ENCODE peak calls at places on chromosomes 12 and 14, in eight cellular contexts. One of them, this sample, is unnamed.

GRCh38 chr14:50340045-50340444 is 27.9 kb downstream of the DMAC2L start:
- DNase-seq in ovary: no peak
- DNase-seq in suprapubic skin: no peak
- DNase-seq in IMR-90: no peak
- DNase-seq in cardiac muscle cell: no peak
- DNase-seq in type B pancreatic cell: no peak
- DNase-seq in WERI-Rb-1: no peak
- DNase-seq in right lobe of liver: no peak
- DNase-seq in this sample: no peak

GRCh38 chr12:93825501-93825888 is 148.3 kb downstream of the CRADD start:
- DNase-seq in ovary: no peak
- DNase-seq in suprapubic skin: no peak
- DNase-seq in IMR-90: no peak
- DNase-seq in cardiac muscle cell: peak; percentile 47
- DNase-seq in type B pancreatic cell: no peak
- DNase-seq in WERI-Rb-1: no peak
- DNase-seq in right lobe of liver: no peak
- DNase-seq in this sample: no peak

GRCh38 chr12:101891462-101891971 is 14.1 kb downstream of the DRAM1 start:
- DNase-seq in ovary: no peak
- DNase-seq in suprapubic skin: no peak
- DNase-seq in IMR-90: peak; percentile 95
- DNase-seq in cardiac muscle cell: peak; percentile 61
- DNase-seq in type B pancreatic cell: no peak
- DNase-seq in WERI-Rb-1: no peak
- DNase-seq in right lobe of liver: no peak
- DNase-seq in this sample: peak; percentile 23

GRCh38 chr14:53306926-53307325 is 153.8 kb upstream of the DDHD1 start:
- DNase-seq in ovary: no peak
- DNase-seq in suprapubic skin: no peak
- DNase-seq in IMR-90: peak; percentile 71
- DNase-seq in cardiac muscle cell: peak; percentile 44
- DNase-seq in type B pancreatic cell: no peak
- DNase-seq in WERI-Rb-1: no peak
- DNase-seq in right lobe of liver: no peak
- DNase-seq in this sample: no peak

GRCh38 chr12:2722806-2723205 is 72.0 kb upstream of the FKBP4 start:
- DNase-seq in ovary: no peak
- DNase-seq in suprapubic skin: no peak
- DNase-seq in IMR-90: no peak
- DNase-seq in cardiac muscle cell: peak; percentile 39
- DNase-seq in type B pancreatic cell: no peak
- DNase-seq in WERI-Rb-1: no peak
- DNase-seq in right lobe of liver: no peak
- DNase-seq in this sample: no peak

GRCh38 chr14:91369628-91370445 is 47.8 kb downstream of the CCDC88C start:
- DNase-seq in ovary: no peak
- DNase-seq in suprapubic skin: no peak
- DNase-seq in IMR-90: no peak
- DNase-seq in cardiac muscle cell: no peak
- DNase-seq in type B pancreatic cell: no peak
- DNase-seq in WERI-Rb-1: peak; percentile 86
- DNase-seq in right lobe of liver: no peak
- DNase-seq in this sample: no peak

GRCh38 chr12:113965951-113966797 is at the start of gene RBM19:
- DNase-seq in ovary: peak; percentile 98
- DNase-seq in suprapubic skin: peak; percentile 97
- DNase-seq in IMR-90: peak; percentile 97
- DNase-seq in cardiac muscle cell: peak; percentile 99
- DNase-seq in type B pancreatic cell: peak; percentile 99
- DNase-seq in WERI-Rb-1: peak; percentile 97
- DNase-seq in right lobe of liver: peak; percentile 99
- DNase-seq in this sample: peak; percentile 94

GRCh38 chr14:24418492-24418873 is 11.0 kb downstream of the CBLN3 start:
- DNase-seq in ovary: peak; percentile 51
- DNase-seq in suprapubic skin: no peak
- DNase-seq in IMR-90: no peak
- DNase-seq in cardiac muscle cell: peak; percentile 14
- DNase-seq in type B pancreatic cell: no peak
- DNase-seq in WERI-Rb-1: no peak
- DNase-seq in right lobe of liver: peak; percentile 79
- DNase-seq in this sample: no peak

GRCh38 chr12:112904571-112904970 is 2.2 kb upstream of the OAS1 start:
- DNase-seq in ovary: no peak
- DNase-seq in suprapubic skin: no peak
- DNase-seq in IMR-90: no peak
- DNase-seq in cardiac muscle cell: peak; percentile 69
- DNase-seq in type B pancreatic cell: no peak
- DNase-seq in WERI-Rb-1: no peak
- DNase-seq in right lobe of liver: no peak
- DNase-seq in this sample: no peak

GRCh38 chr12:27331299-27331926 is 1.2 kb upstream of the BMAL2 start:
- DNase-seq in ovary: no peak
- DNase-seq in suprapubic skin: no peak
- DNase-seq in IMR-90: peak; percentile 98
- DNase-seq in cardiac muscle cell: peak; percentile 89
- DNase-seq in type B pancreatic cell: no peak
- DNase-seq in WERI-Rb-1: no peak
- DNase-seq in right lobe of liver: no peak
- DNase-seq in this sample: peak; percentile 74

GRCh38 chr14:77653473-77653872 is 37.0 kb upstream of the SPTLC2 start:
- DNase-seq in ovary: no peak
- DNase-seq in suprapubic skin: no peak
- DNase-seq in IMR-90: no peak
- DNase-seq in cardiac muscle cell: no peak
- DNase-seq in type B pancreatic cell: no peak
- DNase-seq in WERI-Rb-1: no peak
- DNase-seq in right lobe of liver: no peak
- DNase-seq in this sample: no peak

GRCh38 chr14:22118894-22119477 is 445.4 kb upstream of the OR4E1 start:
- DNase-seq in ovary: no peak
- DNase-seq in suprapubic skin: no peak
- DNase-seq in IMR-90: peak; percentile 80
- DNase-seq in cardiac muscle cell: no peak
- DNase-seq in type B pancreatic cell: no peak
- DNase-seq in WERI-Rb-1: no peak
- DNase-seq in right lobe of liver: no peak
- DNase-seq in this sample: no peak

GRCh38 chr14:34138175-34138574 is 187.3 kb upstream of the EGLN3 start:
- DNase-seq in ovary: no peak
- DNase-seq in suprapubic skin: no peak
- DNase-seq in IMR-90: no peak
- DNase-seq in cardiac muscle cell: no peak
- DNase-seq in type B pancreatic cell: no peak
- DNase-seq in WERI-Rb-1: no peak
- DNase-seq in right lobe of liver: no peak
- DNase-seq in this sample: no peak

GRCh38 chr12:59929091-59929490 is 333.3 kb downstream of the SLC16A7 start:
- DNase-seq in ovary: no peak
- DNase-seq in suprapubic skin: no peak
- DNase-seq in IMR-90: peak; percentile 18
- DNase-seq in cardiac muscle cell: no peak
- DNase-seq in type B pancreatic cell: no peak
- DNase-seq in WERI-Rb-1: no peak
- DNase-seq in right lobe of liver: no peak
- DNase-seq in this sample: no peak

GRCh38 chr12:101775814-101776213 is 36.6 kb upstream of the SYCP3 start:
- DNase-seq in ovary: no peak
- DNase-seq in suprapubic skin: no peak
- DNase-seq in IMR-90: no peak
- DNase-seq in cardiac muscle cell: no peak
- DNase-seq in type B pancreatic cell: no peak
- DNase-seq in WERI-Rb-1: no peak
- DNase-seq in right lobe of liver: no peak
- DNase-seq in this sample: no peak

GRCh38 chr12:107351109-107351508 is 257.8 kb upstream of the CRY1 start:
- DNase-seq in ovary: no peak
- DNase-seq in suprapubic skin: no peak
- DNase-seq in IMR-90: no peak
- DNase-seq in cardiac muscle cell: no peak
- DNase-seq in type B pancreatic cell: no peak
- DNase-seq in WERI-Rb-1: no peak
- DNase-seq in right lobe of liver: no peak
- DNase-seq in this sample: no peak

GRCh38 chr14:31261859-31262739 is 54.5 kb upstream of the HECTD1 start:
- DNase-seq in ovary: no peak
- DNase-seq in suprapubic skin: no peak
- DNase-seq in IMR-90: peak; percentile 63
- DNase-seq in cardiac muscle cell: peak; percentile 63
- DNase-seq in type B pancreatic cell: no peak
- DNase-seq in WERI-Rb-1: no peak
- DNase-seq in right lobe of liver: peak; percentile 86
- DNase-seq in this sample: no peak

GRCh38 chr14:63764620-63765139 is 36.8 kb upstream of the SGPP1 start:
- DNase-seq in ovary: no peak
- DNase-seq in suprapubic skin: no peak
- DNase-seq in IMR-90: no peak
- DNase-seq in cardiac muscle cell: no peak
- DNase-seq in type B pancreatic cell: no peak
- DNase-seq in WERI-Rb-1: no peak
- DNase-seq in right lobe of liver: no peak
- DNase-seq in this sample: no peak

GRCh38 chr12:68445836-68446235 is 113.7 kb upstream of the MDM1 start:
- DNase-seq in ovary: no peak
- DNase-seq in suprapubic skin: no peak
- DNase-seq in IMR-90: peak; percentile 51
- DNase-seq in cardiac muscle cell: peak; percentile 46
- DNase-seq in type B pancreatic cell: no peak
- DNase-seq in WERI-Rb-1: no peak
- DNase-seq in right lobe of liver: no peak
- DNase-seq in this sample: no peak

GRCh38 chr12:108148521-108149074 is 19.5 kb downstream of the WSCD2 start:
- DNase-seq in ovary: no peak
- DNase-seq in suprapubic skin: no peak
- DNase-seq in IMR-90: no peak
- DNase-seq in cardiac muscle cell: no peak
- DNase-seq in type B pancreatic cell: no peak
- DNase-seq in WERI-Rb-1: no peak
- DNase-seq in right lobe of liver: no peak
- DNase-seq in this sample: no peak

GRCh38 chr12:89977356-89978185 is 268.9 kb upstream of the ATP2B1 start:
- DNase-seq in ovary: no peak
- DNase-seq in suprapubic skin: no peak
- DNase-seq in IMR-90: peak; percentile 52
- DNase-seq in cardiac muscle cell: no peak
- DNase-seq in type B pancreatic cell: no peak
- DNase-seq in WERI-Rb-1: peak; percentile 29
- DNase-seq in right lobe of liver: no peak
- DNase-seq in this sample: no peak

GRCh38 chr12:32505067-32505466 is 105.7 kb downstream of the FGD4 start:
- DNase-seq in ovary: no peak
- DNase-seq in suprapubic skin: no peak
- DNase-seq in IMR-90: peak; percentile 5
- DNase-seq in cardiac muscle cell: no peak
- DNase-seq in type B pancreatic cell: no peak
- DNase-seq in WERI-Rb-1: no peak
- DNase-seq in right lobe of liver: no peak
- DNase-seq in this sample: no peak

GRCh38 chr12:31778687-31779086 is 49.9 kb upstream of the AMN1 start:
- DNase-seq in ovary: no peak
- DNase-seq in suprapubic skin: no peak
- DNase-seq in IMR-90: no peak
- DNase-seq in cardiac muscle cell: no peak
- DNase-seq in type B pancreatic cell: no peak
- DNase-seq in WERI-Rb-1: no peak
- DNase-seq in right lobe of liver: no peak
- DNase-seq in this sample: no peak

GRCh38 chr14:97408503-97408902 is 611.3 kb downstream of the VRK1 start:
- DNase-seq in ovary: no peak
- DNase-seq in suprapubic skin: no peak
- DNase-seq in IMR-90: no peak
- DNase-seq in cardiac muscle cell: no peak
- DNase-seq in type B pancreatic cell: no peak
- DNase-seq in WERI-Rb-1: no peak
- DNase-seq in right lobe of liver: no peak
- DNase-seq in this sample: no peak

GRCh38 chr14:97408937-97409860 is 612.0 kb downstream of the VRK1 start:
- DNase-seq in ovary: no peak
- DNase-seq in suprapubic skin: no peak
- DNase-seq in IMR-90: no peak
- DNase-seq in cardiac muscle cell: no peak
- DNase-seq in type B pancreatic cell: no peak
- DNase-seq in WERI-Rb-1: no peak
- DNase-seq in right lobe of liver: no peak
- DNase-seq in this sample: no peak

GRCh38 chr14:97412933-97413574 is 615.9 kb downstream of the VRK1 start:
- DNase-seq in ovary: no peak
- DNase-seq in suprapubic skin: no peak
- DNase-seq in IMR-90: no peak
- DNase-seq in cardiac muscle cell: no peak
- DNase-seq in type B pancreatic cell: no peak
- DNase-seq in WERI-Rb-1: no peak
- DNase-seq in right lobe of liver: no peak
- DNase-seq in this sample: no peak

GRCh38 chr14:97411938-97412612 is 614.9 kb downstream of the VRK1 start:
- DNase-seq in ovary: no peak
- DNase-seq in suprapubic skin: no peak
- DNase-seq in IMR-90: no peak
- DNase-seq in cardiac muscle cell: no peak
- DNase-seq in type B pancreatic cell: no peak
- DNase-seq in WERI-Rb-1: no peak
- DNase-seq in right lobe of liver: no peak
- DNase-seq in this sample: no peak

GRCh38 chr14:97410667-97411286 is 613.6 kb downstream of the VRK1 start:
- DNase-seq in ovary: no peak
- DNase-seq in suprapubic skin: no peak
- DNase-seq in IMR-90: no peak
- DNase-seq in cardiac muscle cell: no peak
- DNase-seq in type B pancreatic cell: no peak
- DNase-seq in WERI-Rb-1: no peak
- DNase-seq in right lobe of liver: no peak
- DNase-seq in this sample: no peak
- TF ChIP-seq CTCF in ovary: no peak
- TF ChIP-seq CTCF in suprapubic skin: no peak
- TF ChIP-seq CTCF in IMR-90: no peak
- TF ChIP-seq CTCF in cardiac muscle cell: no peak
- TF ChIP-seq CTCF in type B pancreatic cell: peak; percentile 40
- TF ChIP-seq CTCF in WERI-Rb-1: no peak
- TF ChIP-seq CTCF in right lobe of liver: no peak
- TF ChIP-seq CTCF in this sample: no peak

GRCh38 chr12:6904280-6905276 is at the start of gene LRRC23:
- DNase-seq in ovary: peak; percentile 97
- DNase-seq in suprapubic skin: peak; percentile 99
- DNase-seq in IMR-90: peak; percentile 93
- DNase-seq in cardiac muscle cell: peak; percentile 96
- DNase-seq in type B pancreatic cell: peak; percentile 98
- DNase-seq in WERI-Rb-1: peak; percentile 97
- DNase-seq in right lobe of liver: peak; percentile 99
- DNase-seq in this sample: peak; percentile 93
- TF ChIP-seq CTCF in ovary: no peak
- TF ChIP-seq CTCF in suprapubic skin: no peak
- TF ChIP-seq CTCF in IMR-90: no peak
- TF ChIP-seq CTCF in cardiac muscle cell: no peak
- TF ChIP-seq CTCF in type B pancreatic cell: no peak
- TF ChIP-seq CTCF in WERI-Rb-1: no peak
- TF ChIP-seq CTCF in right lobe of liver: no peak
- TF ChIP-seq CTCF in this sample: no peak

GRCh38 chr12:48454675-48455074 is 17.7 kb upstream of the ANP32D start:
- DNase-seq in ovary: no peak
- DNase-seq in suprapubic skin: no peak
- DNase-seq in IMR-90: peak; percentile 8
- DNase-seq in cardiac muscle cell: peak; percentile 71
- DNase-seq in type B pancreatic cell: no peak
- DNase-seq in WERI-Rb-1: no peak
- DNase-seq in right lobe of liver: no peak
- DNase-seq in this sample: no peak
- TF ChIP-seq CTCF in ovary: peak; percentile 50
- TF ChIP-seq CTCF in suprapubic skin: no peak
- TF ChIP-seq CTCF in IMR-90: peak; percentile 23
- TF ChIP-seq CTCF in cardiac muscle cell: peak; percentile 58
- TF ChIP-seq CTCF in type B pancreatic cell: peak; percentile 63
- TF ChIP-seq CTCF in WERI-Rb-1: peak; percentile 52
- TF ChIP-seq CTCF in right lobe of liver: peak; percentile 34
- TF ChIP-seq CTCF in this sample: no peak

GRCh38 chr12:132262256-132263060 is 66.9 kb downstream of the GALNT9 start:
- DNase-seq in ovary: no peak
- DNase-seq in suprapubic skin: no peak
- DNase-seq in IMR-90: no peak
- DNase-seq in cardiac muscle cell: no peak
- DNase-seq in type B pancreatic cell: no peak
- DNase-seq in WERI-Rb-1: no peak
- DNase-seq in right lobe of liver: no peak
- DNase-seq in this sample: no peak
- TF ChIP-seq CTCF in ovary: no peak
- TF ChIP-seq CTCF in suprapubic skin: no peak
- TF ChIP-seq CTCF in IMR-90: no peak
- TF ChIP-seq CTCF in cardiac muscle cell: no peak
- TF ChIP-seq CTCF in type B pancreatic cell: no peak
- TF ChIP-seq CTCF in WERI-Rb-1: no peak
- TF ChIP-seq CTCF in right lobe of liver: no peak
- TF ChIP-seq CTCF in this sample: no peak

This sample was measured in GM20000.